ENCODE peak calls at places on chromosome 15, in four cellular contexts. E, A, S and V are unnamed samples.

GRCh38 chr15:61327019-61327631 is 98.0 kb upstream of the RORA start:
- DNase-seq in E (no peak), S (no peak), A (no peak), V (no peak)

GRCh38 chr15:101451192-101451799 is 38.2 kb downstream of the PCSK6 start:
- DNase-seq in E (no peak), A (no peak), S (no peak), V (no peak)

GRCh38 chr15:58074452-58074851 is 8.9 kb upstream of the ALDH1A2 start:
- DNase-seq in E (no peak), S (no peak), A (no peak), V (no peak)

GRCh38 chr15:55494927-55495326 is 13.1 kb downstream of the DNAAF4 start:
- DNase-seq in E (no peak), A (no peak), S (no peak), V (no peak)

GRCh38 chr15:59522988-59523461 is 85.0 kb downstream of the FAM81A start:
- DNase-seq in S (no peak), A (no peak), E (no peak), V (no peak)

GRCh38 chr15:72796515-72797337 is 13.2 kb upstream of the ADPGK start:
- DNase-seq in E (peak; percentile 78), S (peak; percentile 48), A (no peak), V (no peak)

GRCh38 chr15:32659340-32659831 is 17.9 kb downstream of the SCG5 start:
- DNase-seq in E (no peak), S (peak; percentile 25), A (peak; percentile 65), V (peak; percentile 67)

GRCh38 chr15:31024979-31025378 is 33.6 kb upstream of the MTMR10 start:
- DNase-seq in E (no peak), A (no peak), S (no peak), V (no peak)

GRCh38 chr15:60969658-60970057 is 259.4 kb downstream of the RORA start:
- DNase-seq in A (no peak), S (no peak), E (no peak), V (no peak)

GRCh38 chr15:62958528-62958927 is 84.0 kb upstream of the TPM1 start:
- DNase-seq in S (peak; percentile 71), E (no peak), A (no peak), V (no peak)

GRCh38 chr15:73051811-73052678 is at the start of gene NEO1:
- DNase-seq in E (peak; percentile 90), S (peak; percentile 91), A (no peak), V (peak; percentile 62)

GRCh38 chr15:56821721-56822425 is 88.6 kb upstream of the ZNF280D start:
- DNase-seq in S (peak; percentile 63), E (peak; percentile 53), A (peak; percentile 35), V (peak; percentile 53)

GRCh38 chr15:48191574-48192225 is at the start of gene CTXN2:
- DNase-seq in A (no peak), S (no peak), E (no peak), V (no peak)

GRCh38 chr15:93103823-93104222 is 14.8 kb upstream of the RGMA start:
- DNase-seq in E (no peak), S (no peak), A (no peak), V (no peak)

GRCh38 chr15:38474155-38474757 is 20.3 kb downstream of the FAM98B start:
- DNase-seq in E (no peak), A (peak; percentile 63), S (peak; percentile 43), V (peak; percentile 9)

GRCh38 chr15:85048430-85048829 is 66.8 kb downstream of the PDE8A start:
- DNase-seq in A (no peak), S (no peak), E (no peak), V (no peak)

GRCh38 chr15:33908396-33908795 is 59.9 kb upstream of the CHRM5 start:
- DNase-seq in E (no peak), A (no peak), S (no peak), V (no peak)

GRCh38 chr15:71055461-71055860 is 59.8 kb upstream of the THSD4 start:
- DNase-seq in S (no peak), E (no peak), A (no peak), V (no peak)

GRCh38 chr15:77393471-77393840 is 26.4 kb downstream of the PEAK1 start:
- DNase-seq in A (no peak), S (no peak), E (no peak), V (no peak)

GRCh38 chr15:83066034-83066760 is 855 bp downstream of the BTBD1 start:
- DNase-seq in A (no peak), S (no peak), E (no peak), V (no peak)

GRCh38 chr15:97728791-97729190 is 231.7 kb upstream of the ARRDC4 start:
- DNase-seq in E (no peak), A (no peak), S (no peak), V (no peak)

GRCh38 chr15:29805043-29805707 is 17.1 kb downstream of the TJP1 start:
- DNase-seq in S (peak; percentile 45), A (peak; percentile 68), E (no peak), V (no peak)

GRCh38 chr15:86876387-86876786 is 796.7 kb downstream of the AGBL1 start:
- DNase-seq in S (no peak), A (no peak), E (no peak), V (no peak)

GRCh38 chr15:78360426-78360825 is 20.3 kb downstream of the CRABP1 start:
- DNase-seq in A (no peak), S (no peak), E (no peak), V (no peak)

GRCh38 chr15:71312194-71312708 is 197.0 kb downstream of the THSD4 start:
- DNase-seq in E (no peak), A (no peak), S (no peak), V (no peak)

GRCh38 chr15:45048784-45049631 is 26.0 kb downstream of the SORD start:
- DNase-seq in S (no peak), A (no peak), E (peak; percentile 59), V (no peak)

GRCh38 chr15:72285927-72286516 is 13.7 kb upstream of the PARP6 start:
- DNase-seq in S (peak; percentile 67), E (peak; percentile 70), A (no peak), V (peak; percentile 33)

GRCh38 chr15:96947830-96948229 is 617.3 kb downstream of the NR2F2 start:
- DNase-seq in A (no peak), S (no peak), E (no peak), V (no peak)

GRCh38 chr15:41804920-41805666 is 22.8 kb upstream of the JMJD7 start:
- DNase-seq in A (no peak), E (no peak), S (no peak), V (no peak)

GRCh38 chr15:99324082-99324620 is 72.9 kb downstream of the LRRC28 start:
- DNase-seq in A (peak; percentile 58), E (no peak), S (no peak), V (peak; percentile 47)

GRCh38 chr15:68789041-68789920 is 31.4 kb downstream of the ANP32A start:
- DNase-seq in E (no peak), S (peak; percentile 50), A (no peak), V (no peak)

GRCh38 chr15:69827751-69828150 is 270.0 kb downstream of the TLE3 start:
- DNase-seq in E (no peak), A (no peak), S (no peak), V (no peak)

GRCh38 chr15:22930782-22931484 is 49.2 kb downstream of the CYFIP1 start:
- DNase-seq in A (no peak), S (peak; percentile 91), E (no peak), V (no peak)

GRCh38 chr15:33200903-33201302 is 6.4 kb upstream of the FMN1 start:
- DNase-seq in A (no peak), E (no peak), S (no peak), V (peak; percentile 41)

GRCh38 chr15:49742381-49742780 is 121.5 kb downstream of the DTWD1 start:
- DNase-seq in S (peak; percentile 52), E (no peak), A (no peak), V (no peak)

GRCh38 chr15:93058128-93058527 is 30.9 kb downstream of the RGMA start:
- DNase-seq in A (no peak), S (no peak), E (peak; percentile 18), V (no peak)

GRCh38 chr15:70892912-70893560 is 410 bp downstream of the LRRC49 start:
- DNase-seq in E (no peak), S (peak; percentile 15), A (no peak), V (peak; percentile 40)

GRCh38 chr15:95826831-95827230 is 503.7 kb upstream of the NR2F2 start:
- DNase-seq in E (no peak), A (no peak), S (no peak), V (no peak)
- TF ChIP-seq CTCF in E (no peak), A (no peak), S (no peak), V (peak; percentile 45)

GRCh38 chr15:25655168-25655956 is 207.8 kb downstream of the ATP10A start:
- DNase-seq in A (no peak), E (no peak), S (no peak), V (no peak)
- H3K4me3 ChIP-seq in A (no peak overlapping the region), E (no peak overlapping the region), S (no peak overlapping the region), V (no peak overlapping the region)

DNA sequence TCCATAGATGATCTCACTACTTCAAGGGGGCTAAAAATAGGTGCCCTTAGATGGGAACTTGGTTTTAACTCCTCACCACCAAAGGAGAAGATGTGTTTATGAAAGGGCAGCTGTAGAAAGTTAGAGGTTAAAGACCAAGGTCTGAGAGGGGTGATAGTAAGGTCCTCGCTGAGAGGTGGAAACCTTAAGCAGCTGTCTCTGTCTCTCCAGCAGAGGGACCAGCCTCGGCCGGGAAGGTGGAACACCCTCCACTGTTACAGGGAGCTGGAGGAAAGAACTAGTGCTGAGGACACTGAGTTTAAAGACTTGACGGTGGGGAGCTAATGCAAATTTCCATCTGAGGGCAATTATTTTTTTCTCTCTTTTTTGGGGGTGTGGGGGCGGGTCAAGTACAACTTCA is 8.9 kb upstream of the RLBP1 start:
- DNase-seq in E (no peak), S (no peak), A (no peak), V (no peak)
- TF ChIP-seq CTCF in E (no peak), S (no peak), A (peak; percentile 23), V (no peak)

GRCh38 chr15:74364936-74365618 is 2.4 kb downstream of the CYP11A1 start:
- DNase-seq in E (no peak), S (no peak), A (no peak), V (no peak)
- H3K4me3 ChIP-seq in E (peak overlapping the region; percentile 63), S (no peak overlapping the region), A (peak overlapping the region; percentile 34), V (peak overlapping the region; percentile 86)

GRCh38 chr15:88568589-88568988 is 22.1 kb upstream of the DET1 start:
- DNase-seq in S (no peak), E (no peak), A (no peak), V (no peak)

GRCh38 chr15:88572030-88572333 is 25.5 kb upstream of the DET1 start:
- DNase-seq in S (no peak), A (no peak), E (no peak), V (no peak)

GRCh38 chr15:88574646-88575045 is 28.2 kb upstream of the DET1 start:
- DNase-seq in A (no peak), S (no peak), E (no peak), V (no peak)

GRCh38 chr15:88574062-88574461 is 27.6 kb upstream of the DET1 start:
- DNase-seq in S (no peak), E (no peak), A (no peak), V (no peak)

GRCh38 chr15:88571153-88572029 is 24.9 kb upstream of the DET1 start:
- DNase-seq in S (no peak), A (no peak), E (no peak), V (no peak)
- TF ChIP-seq CTCF in S (no peak), A (no peak), E (no peak), V (no peak)